ENCODE peak calls at places on chromosomes 4 and X, in eight cellular contexts. B is heart left ventricle; V is mesendoderm; F is CD8-positive, alpha-beta T cell; W is esophagus squamous epithelium; R is pancreas; T is mesenchymal stem cell; I is fibroblast of lung. J is an unnamed sample.

GRCh38 chr4:38989487-38989886 is 42.7 kb downstream of the TMEM156 start:
- DNase-seq in B (no peak), T (no peak), F (no peak), R (no peak), I (no peak), W (no peak), V (no peak), J (no peak)

GRCh38 chrX:77442728-77443127 is 4.5 kb upstream of the FGF16 start:
- DNase-seq in V (no peak), I (peak; percentile 55), T (peak; percentile 63), W (no peak), R (no peak), F (no peak), B (no peak), J (no peak)

GRCh38 chr4:148327683-148328082 is 114.5 kb downstream of the NR3C2 start:
- DNase-seq in F (no peak), T (no peak), W (no peak), R (no peak), V (no peak), I (no peak), B (no peak), J (no peak)

GRCh38 chrX:30597258-30598012 is 19.9 kb upstream of the TASL start:
- DNase-seq in B (no peak), T (no peak), V (no peak), I (no peak), W (no peak), R (no peak), F (no peak), J (no peak)

GRCh38 chr4:67292649-67293048 is 252.7 kb downstream of the CENPC start:
- DNase-seq in I (no peak), V (no peak), W (no peak), R (no peak), B (no peak), T (no peak), F (no peak), J (no peak)

GRCh38 chr4:101035522-101035921 is 311.8 kb downstream of the PPP3CA start:
- DNase-seq in B (no peak), F (no peak), W (no peak), T (no peak), I (no peak), V (peak; percentile 40), R (no peak), J (no peak)

GRCh38 chr4:24922416-24922815 is 9.6 kb upstream of the CCDC149 start:
- DNase-seq in R (no peak), V (no peak), I (no peak), T (no peak), B (no peak), F (no peak), W (no peak), J (no peak)

GRCh38 chr4:10054571-10055041 is 33.3 kb upstream of the SLC2A9 start:
- DNase-seq in F (peak; percentile 15), I (no peak), B (no peak), V (no peak), R (no peak), T (no peak), W (no peak), J (no peak)

GRCh38 chr4:43763029-43763610 is 685.5 kb downstream of the KCTD8 start:
- DNase-seq in V (peak; percentile 60), W (no peak), T (no peak), R (no peak), B (no peak), I (no peak), F (no peak), J (no peak)

GRCh38 chrX:41590641-41591040 is 98.1 kb upstream of the GPR34 start:
- DNase-seq in I (peak; percentile 5), R (no peak), V (no peak), T (no peak), B (no peak), W (no peak), F (no peak), J (no peak)

GRCh38 chr4:30719363-30720020 is 677 bp upstream of the PCDH7 start:
- DNase-seq in W (no peak), F (no peak), I (peak; percentile 73), B (peak; percentile 54), R (peak; percentile 45), V (peak; percentile 92), T (peak; percentile 87), J (no peak)

GRCh38 chr4:41358626-41359025 is 101.9 kb downstream of the UCHL1 start:
- DNase-seq in V (no peak), W (no peak), B (peak; percentile 57), R (no peak), T (peak; percentile 24), I (peak; percentile 18), F (no peak), J (no peak)

GRCh38 chrX:12360389-12360788 is 222.1 kb downstream of the FRMPD4 start:
- DNase-seq in V (no peak), T (peak; percentile 6), R (no peak), I (peak; percentile 63), W (no peak), F (no peak), B (no peak), J (no peak)

GRCh38 chr4:82561745-82562552 is at the start of gene TMEM150C:
- DNase-seq in V (peak; percentile 71), B (peak; percentile 60), I (peak; percentile 5), F (no peak), R (peak; percentile 64), W (no peak), T (peak; percentile 36), J (no peak)

GRCh38 chr4:82567444-82567843 is 5.7 kb upstream of the TMEM150C start:
- DNase-seq in T (no peak), I (no peak), B (no peak), F (no peak), R (no peak), W (no peak), V (no peak), J (no peak)

GRCh38 chr4:82559735-82560120 is 2.1 kb downstream of the TMEM150C start:
- DNase-seq in B (no peak), W (no peak), F (no peak), R (no peak), T (no peak), V (peak; percentile 92), I (no peak), J (no peak)

GRCh38 chr4:82560853-82561744 is 689 bp downstream of the TMEM150C start:
- DNase-seq in R (peak; percentile 68), B (no peak), F (no peak), V (no peak), W (no peak), I (no peak), T (no peak), J (no peak)

GRCh38 chr4:82562553-82562854 is 716 bp upstream of the TMEM150C start:
- DNase-seq in R (no peak), F (no peak), W (no peak), T (no peak), I (no peak), B (no peak), V (no peak), J (no peak)
- H3K4me3 ChIP-seq in R (no peak overlapping the region), F (no peak overlapping the region), W (peak overlapping the region; percentile 61), T (no peak overlapping the region), I (no peak overlapping the region), B (no peak overlapping the region), V (no peak overlapping the region), J (no peak overlapping the region)

DNA sequence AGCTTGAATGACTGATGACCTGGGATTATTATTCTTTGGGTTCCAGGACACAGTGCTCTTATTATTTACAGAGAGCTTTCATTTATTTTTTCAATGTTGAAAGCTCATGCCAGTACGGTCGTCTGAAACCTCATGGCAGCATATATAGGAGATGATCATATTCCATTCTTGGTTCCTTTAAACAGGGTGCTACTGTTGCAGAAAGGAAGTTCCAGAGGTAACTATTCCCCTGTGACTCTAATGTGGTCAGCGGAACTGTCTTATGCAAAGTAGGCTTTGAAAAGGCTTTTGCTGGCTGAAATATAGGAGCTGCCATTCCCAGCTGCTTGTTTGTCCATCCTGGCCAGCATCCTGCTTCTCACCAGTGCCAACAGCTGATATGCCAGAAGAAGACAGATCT is 208.3 kb upstream of the LEF1 start:
- DNase-seq in I (no peak), B (no peak), T (no peak), V (no peak), R (no peak), F (no peak), W (no peak), J (no peak)
- H3K4me1 ChIP-seq in I (no peaks in the 10 kb centered on the region), B (no peaks in the 10 kb centered on the region), T (no peaks in the 10 kb centered on the region), V (no peaks in the 10 kb centered on the region), R (no peaks in the 10 kb centered on the region), F (peaks cover 14% of the 10 kb centered on the region), W (no peaks in the 10 kb centered on the region), J (peaks cover 14% of the 10 kb centered on the region)

GRCh38 chrX:40077176-40077575 is 20.6 kb downstream of the BCOR start:
- DNase-seq in T (no peak), V (no peak), W (no peak), B (no peak), F (no peak), I (no peak), R (peak; percentile 15), J (no peak)
- H3K36me3 ChIP-seq in T (peaks cover 24% of the 10 kb centered on the region), V (peaks cover 4% of the 10 kb centered on the region), W (peaks cover 5% of the 10 kb centered on the region), B (peaks cover 25% of the 10 kb centered on the region), F (no peaks in the 10 kb centered on the region), I (peaks cover 1% of the 10 kb centered on the region), R (peaks cover 6% of the 10 kb centered on the region), J (peaks cover 12% of the 10 kb centered on the region)

DNA sequence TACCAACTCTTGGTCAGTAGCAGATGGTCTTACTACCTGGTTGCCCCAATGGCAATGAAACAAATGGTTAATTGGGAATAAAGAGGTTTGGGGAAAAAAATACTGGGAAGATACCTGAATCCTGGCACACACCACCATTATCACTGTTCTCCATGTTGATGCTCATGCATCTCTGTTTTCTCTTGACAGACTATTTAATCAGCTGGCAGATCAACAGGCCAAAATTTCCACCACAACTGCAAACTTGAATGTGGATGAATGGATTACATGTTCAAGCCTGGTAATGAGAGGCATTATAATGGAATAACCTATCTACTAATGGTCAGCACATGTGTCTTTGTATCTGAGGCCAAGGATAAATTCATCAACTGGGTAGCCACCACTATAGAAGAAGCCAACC is 45.7 kb downstream of the ZNF721 start:
- DNase-seq in V (no peak), I (no peak), W (no peak), T (no peak), R (no peak), F (no peak), B (no peak), J (no peak)
- H3K4me3 ChIP-seq in V (no peak overlapping the region), I (no peak overlapping the region), W (no peak overlapping the region), T (peak overlapping the region; percentile 69), R (no peak overlapping the region), F (no peak overlapping the region), B (no peak overlapping the region), J (peak overlapping the region; percentile 8)

GRCh38 chrX:125395626-125396025 is 76.0 kb downstream of the TEX13C start:
- DNase-seq in T (no peak), V (peak; percentile 84), B (no peak), I (no peak), F (no peak), R (no peak), W (no peak), J (no peak)
- H3K4me1 ChIP-seq in T (no peaks in the 10 kb centered on the region), V (peaks cover 1% of the 10 kb centered on the region), B (no peaks in the 10 kb centered on the region), I (no peaks in the 10 kb centered on the region), F (no peaks in the 10 kb centered on the region), R (no peaks in the 10 kb centered on the region), W (no peaks in the 10 kb centered on the region), J (no peaks in the 10 kb centered on the region)

GRCh38 chr4:3137908-3138307 is 63.4 kb downstream of the HTT start:
- DNase-seq in W (no peak), B (no peak), T (no peak), R (no peak), F (no peak), I (no peak), V (no peak), J (no peak)
- H3K36me3 ChIP-seq in W (peaks cover 12% of the 10 kb centered on the region), B (peaks cover 98% of the 10 kb centered on the region), T (peaks cover 84% of the 10 kb centered on the region), R (peaks cover 5% of the 10 kb centered on the region), F (peaks cover 35% of the 10 kb centered on the region), I (peaks cover 4% of the 10 kb centered on the region), V (peaks cover 3% of the 10 kb centered on the region), J (peaks cover 31% of the 10 kb centered on the region)